ENCODE peak calls at places on chromosomes 3 and 15, in six cellular contexts. W, F, E, Y, L and J are unnamed samples.

GRCh38 chr15:100199711-100200286 is 142.0 kb downstream of the ADAMTS17 start:
- DNase-seq in W (no peak), F (no peak), E (no peak), Y (no peak), L (no peak), J (no peak)

GRCh38 chr3:13249630-13250395 is 170.3 kb downstream of the NUP210 start:
- DNase-seq in W (no peak), F (no peak), E (no peak), Y (no peak), L (no peak), J (no peak)

GRCh38 chr15:98943609-98944111 is 63.9 kb downstream of the PGPEP1L start:
- DNase-seq in W (peak; percentile 79), F (no peak), E (no peak), Y (no peak), L (no peak), J (no peak)

GRCh38 chr3:125403789-125404188 is 28.7 kb upstream of the ZNF148 start:
- DNase-seq in W (no peak), F (no peak), E (no peak), Y (no peak), L (peak; percentile 7), J (no peak)

GRCh38 chr3:141360888-141361598 is 7.3 kb upstream of the ZBTB38 start:
- DNase-seq in W (no peak), F (no peak), E (peak; percentile 82), Y (peak; percentile 69), L (peak; percentile 89), J (no peak)

GRCh38 chr3:55511895-55512585 is 24.9 kb upstream of the WNT5A start:
- DNase-seq in W (no peak), F (no peak), E (peak; percentile 73), Y (no peak), L (peak; percentile 53), J (no peak)

GRCh38 chr3:151299006-151299405 is 17.6 kb downstream of the GPR87 start:
- DNase-seq in W (no peak), F (no peak), E (no peak), Y (no peak), L (no peak), J (no peak)

GRCh38 chr15:75347222-75348033 is 589 bp downstream of the NEIL1 start:
- DNase-seq in W (peak; percentile 76), F (peak; percentile 31), E (peak; percentile 17), Y (peak; percentile 74), L (peak; percentile 28), J (no peak)

GRCh38 chr3:58491506-58492384 is at the start of gene KCTD6:
- DNase-seq in W (peak; percentile 95), F (peak; percentile 80), E (peak; percentile 73), Y (peak; percentile 97), L (peak; percentile 91), J (peak; percentile 83)

GRCh38 chr3:104596551-104596950 is 770.2 kb upstream of the ALCAM start:
- DNase-seq in W (no peak), F (no peak), E (peak; percentile 49), Y (peak; percentile 41), L (peak; percentile 37), J (no peak)

GRCh38 chr15:43932907-43933306 is 106.1 kb downstream of the WDR76 start:
- DNase-seq in W (no peak), F (no peak), E (no peak), Y (no peak), L (no peak), J (no peak)

GRCh38 chr3:48118928-48119327 is 69.3 kb downstream of the CDC25A start:
- DNase-seq in W (no peak), F (no peak), E (no peak), Y (no peak), L (no peak), J (no peak)

GRCh38 chr3:159280326-159280725 is 478.5 kb downstream of the MFSD1 start:
- DNase-seq in W (no peak), F (no peak), E (peak; percentile 4), Y (no peak), L (peak; percentile 71), J (no peak)

GRCh38 chr3:46484911-46485696 is 12.7 kb upstream of the RTP3 start:
- DNase-seq in W (no peak), F (no peak), E (no peak), Y (no peak), L (no peak), J (no peak)

GRCh38 chr3:45499529-45499928 is 95.0 kb upstream of the LIMD1 start:
- DNase-seq in W (no peak), F (no peak), E (no peak), Y (no peak), L (peak; percentile 56), J (no peak)

GRCh38 chr3:60998855-60999254 is 252.4 kb downstream of the FHIT start:
- DNase-seq in W (no peak), F (no peak), E (no peak), Y (no peak), L (no peak), J (no peak)

GRCh38 chr3:129485681-129486056 is 42.8 kb upstream of the RHO start:
- DNase-seq in W (peak; percentile 89), F (no peak), E (peak; percentile 62), Y (no peak), L (peak; percentile 99), J (peak; percentile 71)

GRCh38 chr3:86969500-86970189 is 21.3 kb downstream of the VGLL3 start:
- DNase-seq in W (no peak), F (no peak), E (no peak), Y (peak; percentile 53), L (peak; percentile 72), J (no peak)

GRCh38 chr3:133540896-133541674 is 32.4 kb upstream of the CDV3 start:
- DNase-seq in W (no peak), F (no peak), E (peak; percentile 58), Y (no peak), L (peak; percentile 96), J (no peak)

GRCh38 chr15:98528056-98528725 is 120.1 kb upstream of the IGF1R start:
- DNase-seq in W (no peak), F (no peak), E (no peak), Y (no peak), L (no peak), J (no peak)

GRCh38 chr15:94631608-94632007 is 400.2 kb downstream of the MCTP2 start:
- DNase-seq in W (no peak), F (no peak), E (no peak), Y (no peak), L (no peak), J (no peak)

GRCh38 chr3:177724020-177724638 is 526.8 kb upstream of the TBL1XR1 start:
- DNase-seq in W (peak; percentile 86), F (no peak), E (no peak), Y (no peak), L (peak; percentile 20), J (no peak)

GRCh38 chr15:57509121-57509520 is 82.6 kb upstream of the MYZAP start:
- DNase-seq in W (peak; percentile 47), F (no peak), E (no peak), Y (no peak), L (no peak), J (no peak)

GRCh38 chr3:172201136-172201989 is 162.0 kb downstream of the FNDC3B start:
- DNase-seq in W (peak; percentile 91), F (no peak), E (peak; percentile 77), Y (no peak), L (peak; percentile 99), J (peak; percentile 50)